ENCODE peak calls at places on chromosomes 12 and 14, in six cellular contexts. One of them, this sample, is unnamed.

GRCh38 chr12:50057896-50058670 is 687 bp downstream of the ASIC1 start:
- DNase-seq in trophoblast cell: no peak
- DNase-seq in IMR-90: no peak
- DNase-seq in mesenchymal stem cell: no peak
- DNase-seq in H1: peak; percentile 46
- DNase-seq in H9: peak; percentile 29
- DNase-seq in this sample: no peak

GRCh38 chr12:130764475-130765185 is 48.5 kb upstream of the RIMBP2 start:
- DNase-seq in H1: no peak
- DNase-seq in mesenchymal stem cell: peak; percentile 63
- DNase-seq in trophoblast cell: peak; percentile 63
- DNase-seq in IMR-90: peak; percentile 33
- DNase-seq in H9: no peak
- DNase-seq in this sample: no peak

GRCh38 chr12:3168775-3169221 is 91.6 kb downstream of the TSPAN9 start:
- DNase-seq in H1: no peak
- DNase-seq in H9: no peak
- DNase-seq in trophoblast cell: peak; percentile 88
- DNase-seq in mesenchymal stem cell: peak; percentile 98
- DNase-seq in IMR-90: peak; percentile 99
- DNase-seq in this sample: no peak

GRCh38 chr14:102248121-102248520 is 56.8 kb downstream of the MOK start:
- DNase-seq in mesenchymal stem cell: peak; percentile 19
- DNase-seq in H9: no peak
- DNase-seq in trophoblast cell: no peak
- DNase-seq in H1: no peak
- DNase-seq in IMR-90: peak; percentile 20
- DNase-seq in this sample: no peak

GRCh38 chr14:61841145-61841544 is 78.9 kb downstream of the SNAPC1 start:
- DNase-seq in trophoblast cell: no peak
- DNase-seq in mesenchymal stem cell: no peak
- DNase-seq in H1: no peak
- DNase-seq in H9: no peak
- DNase-seq in IMR-90: no peak
- DNase-seq in this sample: no peak

GRCh38 chr12:47349770-47350408 is 270.1 kb upstream of the AMIGO2 start:
- DNase-seq in H1: no peak
- DNase-seq in H9: no peak
- DNase-seq in mesenchymal stem cell: no peak
- DNase-seq in trophoblast cell: no peak
- DNase-seq in IMR-90: peak; percentile 68
- DNase-seq in this sample: no peak

GRCh38 chr12:76943004-76943403 is 64.2 kb upstream of the CSRP2 start:
- DNase-seq in trophoblast cell: no peak
- DNase-seq in H1: no peak
- DNase-seq in mesenchymal stem cell: no peak
- DNase-seq in H9: no peak
- DNase-seq in IMR-90: no peak
- DNase-seq in this sample: no peak

GRCh38 chr14:99430491-99430890 is 50.2 kb downstream of the SETD3 start:
- DNase-seq in IMR-90: no peak
- DNase-seq in H1: peak; percentile 75
- DNase-seq in mesenchymal stem cell: peak; percentile 15
- DNase-seq in trophoblast cell: peak; percentile 25
- DNase-seq in H9: peak; percentile 69
- DNase-seq in this sample: no peak

GRCh38 chr14:51743588-51744000 is 91.9 kb downstream of the FRMD6 start:
- DNase-seq in mesenchymal stem cell: no peak
- DNase-seq in H9: no peak
- DNase-seq in IMR-90: no peak
- DNase-seq in H1: no peak
- DNase-seq in trophoblast cell: no peak
- DNase-seq in this sample: no peak

GRCh38 chr14:104085889-104086201 is 345 bp downstream of the ASPG start:
- DNase-seq in trophoblast cell: no peak
- DNase-seq in IMR-90: no peak
- DNase-seq in H1: no peak
- DNase-seq in mesenchymal stem cell: no peak
- DNase-seq in H9: no peak
- DNase-seq in this sample: no peak

GRCh38 chr12:51675062-51675803 is 84.2 kb downstream of the SCN8A start:
- DNase-seq in trophoblast cell: no peak
- DNase-seq in IMR-90: no peak
- DNase-seq in H9: no peak
- DNase-seq in H1: no peak
- DNase-seq in mesenchymal stem cell: no peak
- DNase-seq in this sample: no peak

GRCh38 chr14:73494593-73494992 is 3.9 kb downstream of the RIOX1 start:
- DNase-seq in H1: no peak
- DNase-seq in H9: no peak
- DNase-seq in trophoblast cell: no peak
- DNase-seq in IMR-90: no peak
- DNase-seq in mesenchymal stem cell: no peak
- DNase-seq in this sample: no peak

GRCh38 chr12:93582351-93582750 is 9.9 kb downstream of the SOCS2 start:
- DNase-seq in IMR-90: no peak
- DNase-seq in H9: no peak
- DNase-seq in trophoblast cell: no peak
- DNase-seq in H1: no peak
- DNase-seq in mesenchymal stem cell: no peak
- DNase-seq in this sample: no peak

GRCh38 chr14:22556990-22557623 is 31.9 kb downstream of the DAD1 start:
- DNase-seq in IMR-90: peak; percentile 64
- DNase-seq in trophoblast cell: peak; percentile 76
- DNase-seq in H1: peak; percentile 97
- DNase-seq in mesenchymal stem cell: peak; percentile 73
- DNase-seq in H9: peak; percentile 87
- DNase-seq in this sample: peak; percentile 74

GRCh38 chr12:130987151-130987931 is 33.6 kb downstream of the ADGRD1 start:
- DNase-seq in trophoblast cell: no peak
- DNase-seq in mesenchymal stem cell: no peak
- DNase-seq in H9: no peak
- DNase-seq in H1: no peak
- DNase-seq in IMR-90: no peak
- DNase-seq in this sample: no peak

GRCh38 chr12:3170423-3171194 is 93.4 kb downstream of the TSPAN9 start:
- DNase-seq in mesenchymal stem cell: peak; percentile 97
- DNase-seq in trophoblast cell: peak; percentile 79
- DNase-seq in IMR-90: peak; percentile 97
- DNase-seq in H1: no peak
- DNase-seq in H9: no peak
- DNase-seq in this sample: no peak

GRCh38 chr14:22412936-22413411 is 176.1 kb downstream of the DAD1 start:
- DNase-seq in IMR-90: no peak
- DNase-seq in trophoblast cell: no peak
- DNase-seq in mesenchymal stem cell: no peak
- DNase-seq in H9: no peak
- DNase-seq in H1: no peak
- DNase-seq in this sample: peak; percentile 54

GRCh38 chr12:95717336-95717928 is 73.1 kb downstream of the NTN4 start:
- DNase-seq in H9: no peak
- DNase-seq in trophoblast cell: no peak
- DNase-seq in mesenchymal stem cell: no peak
- DNase-seq in IMR-90: no peak
- DNase-seq in H1: no peak
- DNase-seq in this sample: no peak

GRCh38 chr12:39419471-39419870 is 23.4 kb downstream of the KIF21A start:
- DNase-seq in trophoblast cell: peak; percentile 92
- DNase-seq in mesenchymal stem cell: no peak
- DNase-seq in H1: no peak
- DNase-seq in IMR-90: no peak
- DNase-seq in H9: no peak
- DNase-seq in this sample: no peak

GRCh38 chr14:72479471-72479931 is 414.4 kb downstream of the DPF3 start:
- DNase-seq in H9: no peak
- DNase-seq in IMR-90: peak; percentile 4
- DNase-seq in mesenchymal stem cell: no peak
- DNase-seq in trophoblast cell: no peak
- DNase-seq in H1: no peak
- DNase-seq in this sample: no peak

GRCh38 chr14:64720190-64720589 is 16.0 kb downstream of the PLEKHG3 start:
- DNase-seq in H1: no peak
- DNase-seq in trophoblast cell: no peak
- DNase-seq in mesenchymal stem cell: peak; percentile 94
- DNase-seq in H9: no peak
- DNase-seq in IMR-90: peak; percentile 83
- DNase-seq in this sample: no peak

GRCh38 chr14:60220084-60220483 is 28.9 kb upstream of the PPM1A start:
- DNase-seq in trophoblast cell: no peak
- DNase-seq in IMR-90: no peak
- DNase-seq in mesenchymal stem cell: no peak
- DNase-seq in H9: no peak
- DNase-seq in H1: no peak
- DNase-seq in this sample: no peak

GRCh38 chr14:61519106-61519505 is 176.2 kb upstream of the HIF1A start:
- DNase-seq in trophoblast cell: no peak
- DNase-seq in H9: no peak
- DNase-seq in mesenchymal stem cell: no peak
- DNase-seq in IMR-90: no peak
- DNase-seq in H1: no peak
- DNase-seq in this sample: no peak

GRCh38 chr12:103737881-103738280 is 103.2 kb downstream of the NT5DC3 start:
- DNase-seq in IMR-90: no peak
- DNase-seq in trophoblast cell: peak; percentile 21
- DNase-seq in mesenchymal stem cell: no peak
- DNase-seq in H9: no peak
- DNase-seq in H1: no peak
- DNase-seq in this sample: no peak

GRCh38 chr12:103739546-103739945 is 101.5 kb downstream of the NT5DC3 start:
- DNase-seq in mesenchymal stem cell: no peak
- DNase-seq in IMR-90: no peak
- DNase-seq in trophoblast cell: no peak
- DNase-seq in H1: no peak
- DNase-seq in H9: no peak
- DNase-seq in this sample: no peak

GRCh38 chr12:103735291-103735690 is 105.7 kb downstream of the NT5DC3 start:
- DNase-seq in H1: no peak
- DNase-seq in H9: no peak
- DNase-seq in trophoblast cell: no peak
- DNase-seq in IMR-90: no peak
- DNase-seq in mesenchymal stem cell: no peak
- DNase-seq in this sample: no peak

GRCh38 chr12:103734847-103735246 is 106.2 kb downstream of the NT5DC3 start:
- DNase-seq in H1: no peak
- DNase-seq in trophoblast cell: no peak
- DNase-seq in IMR-90: no peak
- DNase-seq in mesenchymal stem cell: no peak
- DNase-seq in H9: no peak
- DNase-seq in this sample: no peak

DNA sequence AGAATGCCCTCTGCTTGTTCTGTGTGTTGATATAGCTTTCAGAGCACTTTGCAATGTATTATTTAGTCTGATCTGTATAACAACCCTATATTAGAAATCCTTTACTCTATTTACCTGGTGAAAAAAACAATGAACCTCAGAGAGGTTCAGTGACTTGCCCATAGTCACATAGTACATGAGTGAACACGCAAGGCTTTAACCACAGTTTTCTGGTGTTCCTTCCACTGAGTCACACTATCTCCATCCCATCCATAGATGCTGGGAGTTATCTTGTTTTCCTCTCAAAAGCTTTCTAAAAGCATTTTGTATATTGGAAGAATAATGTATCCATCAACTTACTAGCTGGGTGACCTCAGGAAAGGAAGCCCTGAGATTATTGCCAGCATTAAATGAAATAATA is 104.5 kb downstream of the NT5DC3 start:
- DNase-seq in H9: no peak
- DNase-seq in trophoblast cell: no peak
- DNase-seq in IMR-90: no peak
- DNase-seq in H1: no peak
- DNase-seq in mesenchymal stem cell: no peak
- DNase-seq in this sample: no peak
- H3K14ac ChIP-seq in H9: no peak overlapping the region
- H3K14ac ChIP-seq in trophoblast cell: no peak overlapping the region
- H3K14ac ChIP-seq in IMR-90: no peak overlapping the region
- H3K14ac ChIP-seq in H1: no peak overlapping the region
- H3K14ac ChIP-seq in mesenchymal stem cell: no peak overlapping the region
- H3K14ac ChIP-seq in this sample: no peak overlapping the region

GRCh38 chr14:76784266-76784874 is 23.1 kb downstream of the VASH1 start:
- DNase-seq in IMR-90: no peak
- DNase-seq in H1: no peak
- DNase-seq in mesenchymal stem cell: no peak
- DNase-seq in trophoblast cell: no peak
- DNase-seq in H9: no peak
- DNase-seq in this sample: no peak

GRCh38 chr14:76786556-76786955 is 25.3 kb downstream of the VASH1 start:
- DNase-seq in trophoblast cell: no peak
- DNase-seq in H1: peak; percentile 24
- DNase-seq in H9: no peak
- DNase-seq in mesenchymal stem cell: no peak
- DNase-seq in IMR-90: no peak
- DNase-seq in this sample: no peak

GRCh38 chr14:76782115-76782884 is 21.0 kb downstream of the VASH1 start:
- DNase-seq in trophoblast cell: no peak
- DNase-seq in H1: peak; percentile 22
- DNase-seq in H9: peak; percentile 14
- DNase-seq in mesenchymal stem cell: no peak
- DNase-seq in IMR-90: no peak
- DNase-seq in this sample: no peak

GRCh38 chr14:76782885-76783566 is 21.8 kb downstream of the VASH1 start:
- DNase-seq in H1: peak; percentile 29
- DNase-seq in H9: peak; percentile 22
- DNase-seq in trophoblast cell: no peak
- DNase-seq in mesenchymal stem cell: peak; percentile 44
- DNase-seq in IMR-90: no peak
- DNase-seq in this sample: no peak

GRCh38 chr14:76784881-76785280 is 23.6 kb downstream of the VASH1 start:
- DNase-seq in IMR-90: peak; percentile 75
- DNase-seq in H1: peak; percentile 91
- DNase-seq in H9: peak; percentile 90
- DNase-seq in trophoblast cell: peak; percentile 77
- DNase-seq in mesenchymal stem cell: peak; percentile 87
- DNase-seq in this sample: peak; percentile 79
- H3K14ac ChIP-seq in IMR-90: no peak overlapping the region
- H3K14ac ChIP-seq in H1: no peak overlapping the region
- H3K14ac ChIP-seq in H9: no peak overlapping the region
- H3K14ac ChIP-seq in trophoblast cell: no peak overlapping the region
- H3K14ac ChIP-seq in mesenchymal stem cell: no peak overlapping the region
- H3K14ac ChIP-seq in this sample: no peak overlapping the region

GRCh38 chr12:28874758-28875157 is 274.3 kb upstream of the FAR2 start:
- DNase-seq in H1: no peak
- DNase-seq in mesenchymal stem cell: no peak
- DNase-seq in IMR-90: no peak
- DNase-seq in H9: no peak
- DNase-seq in trophoblast cell: no peak
- DNase-seq in this sample: no peak
- H3K14ac ChIP-seq in H1: no peak overlapping the region
- H3K14ac ChIP-seq in mesenchymal stem cell: no peak overlapping the region
- H3K14ac ChIP-seq in IMR-90: no peak overlapping the region
- H3K14ac ChIP-seq in H9: no peak overlapping the region
- H3K14ac ChIP-seq in trophoblast cell: no peak overlapping the region
- H3K14ac ChIP-seq in this sample: no peak overlapping the region

DNA sequence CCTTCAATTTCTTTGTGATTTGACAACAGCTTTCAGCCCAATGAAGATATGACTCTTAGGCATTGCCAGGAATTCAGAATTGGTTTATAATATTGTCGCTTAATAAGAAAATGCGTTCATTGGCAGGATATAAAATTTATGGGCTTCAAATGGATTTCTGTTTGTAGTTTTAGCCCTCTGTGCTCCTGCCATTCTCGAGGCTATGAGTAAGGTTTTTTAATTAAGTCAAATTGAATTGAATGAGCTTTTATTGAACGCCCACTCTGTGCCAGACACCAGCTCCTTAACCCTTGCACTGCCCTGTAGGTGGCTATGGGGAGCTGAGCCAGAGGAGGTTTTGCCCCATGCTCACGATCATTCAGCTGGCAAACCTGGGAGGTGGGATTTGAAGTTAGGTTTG is 115.1 kb downstream of the SLC25A47 start:
- DNase-seq in IMR-90: no peak
- DNase-seq in trophoblast cell: no peak
- DNase-seq in mesenchymal stem cell: no peak
- DNase-seq in H1: no peak
- DNase-seq in H9: no peak
- DNase-seq in this sample: no peak
- H3K14ac ChIP-seq in IMR-90: no peak overlapping the region
- H3K14ac ChIP-seq in trophoblast cell: no peak overlapping the region
- H3K14ac ChIP-seq in mesenchymal stem cell: no peak overlapping the region
- H3K14ac ChIP-seq in H1: no peak overlapping the region
- H3K14ac ChIP-seq in H9: no peak overlapping the region
- H3K14ac ChIP-seq in this sample: no peak overlapping the region